ENCODE peak calls at places on chromosome 5, in five cellular contexts. J, Z, A, W and R are unnamed samples.

GRCh38 chr5:10537614-10538013 is 26.3 kb upstream of the ANKRD33B start:
- DNase-seq in J (no peak), Z (no peak), A (no peak), W (no peak), R (no peak)

GRCh38 chr5:121088341-121088740 is 624.2 kb downstream of the PRR16 start:
- DNase-seq in J (no peak), Z (no peak), A (no peak), W (no peak), R (no peak)

GRCh38 chr5:121503111-121503840 is 348.4 kb upstream of the FTMT start:
- DNase-seq in J (peak), Z (peak), A (no peak), W (peak), R (peak)

GRCh38 chr5:138986186-138986775 is 111.1 kb upstream of the LRRTM2 start:
- DNase-seq in J (no peak), Z (no peak), A (no peak), W (no peak), R (peak)

GRCh38 chr5:67291066-67291465 is 94.5 kb upstream of the CD180 start:
- DNase-seq in J (no peak), Z (no peak), A (no peak), W (no peak), R (no peak)

GRCh38 chr5:177610131-177610769 is 10.3 kb downstream of the B4GALT7 start:
- DNase-seq in J (no peak), Z (no peak), A (no peak), W (no peak), R (no peak)

GRCh38 chr5:71705416-71705815 is 13.7 kb upstream of the CARTPT start:
- DNase-seq in J (no peak), Z (no peak), A (no peak), W (no peak), R (no peak)

GRCh38 chr5:159161361-159162214 is 47.8 kb downstream of the RNF145 start:
- DNase-seq in J (no peak), Z (no peak), A (no peak), W (no peak), R (no peak)

GRCh38 chr5:178421699-178422399 is 168.3 kb downstream of the COL23A1 start:
- DNase-seq in J (no peak), Z (no peak), A (no peak), W (no peak), R (peak)

GRCh38 chr5:78594946-78595921 is 53.3 kb downstream of the LHFPL2 start:
- DNase-seq in J (no peak), Z (peak), A (peak), W (peak), R (no peak)

GRCh38 chr5:43042626-43043399 is 2.7 kb upstream of the ANXA2R start:
- DNase-seq in J (peak), Z (peak), A (peak), W (peak), R (peak)

GRCh38 chr5:97909541-97909940 is 726.5 kb upstream of the RIOK2 start:
- DNase-seq in J (no peak), Z (no peak), A (no peak), W (no peak), R (peak)

GRCh38 chr5:175246242-175246891 is 197.6 kb downstream of the DRD1 start:
- DNase-seq in J (no peak), Z (no peak), A (peak), W (peak), R (peak)

GRCh38 chr5:122077451-122078115 is 476 bp downstream of the LOX start:
- DNase-seq in J (peak), Z (peak), A (no peak), W (peak), R (peak)

GRCh38 chr5:96254980-96255681 is 177.9 kb downstream of the PCSK1 start:
- DNase-seq in J (no peak), Z (peak), A (no peak), W (peak), R (no peak)

GRCh38 chr5:123035950-123036390 is 555 bp downstream of the PPIC start:
- DNase-seq in J (peak), Z (peak), A (peak), W (peak), R (peak)

GRCh38 chr5:117161718-117162386 is 587.2 kb upstream of the SEMA6A start:
- DNase-seq in J (peak), Z (no peak), A (no peak), W (no peak), R (no peak)

GRCh38 chr5:538801-539468 is 14.7 kb upstream of the SLC9A3 start:
- DNase-seq in J (no peak), Z (no peak), A (no peak), W (no peak), R (no peak)

GRCh38 chr5:108144332-108144731 is 237.6 kb downstream of the FBXL17 start:
- DNase-seq in J (no peak), Z (no peak), A (no peak), W (no peak), R (no peak)

GRCh38 chr5:9194509-9194908 is 351.4 kb downstream of the SEMA5A start:
- DNase-seq in J (no peak), Z (no peak), A (no peak), W (no peak), R (no peak)

GRCh38 chr5:68849103-68849502 is 244.7 kb upstream of the SLC30A5 start:
- DNase-seq in J (no peak), Z (no peak), A (no peak), W (no peak), R (no peak)

GRCh38 chr5:16737620-16738364 is 121.0 kb upstream of the RETREG1 start:
- DNase-seq in J (peak), Z (no peak), A (no peak), W (no peak), R (peak)

GRCh38 chr5:32444946-32445758 is 612 bp upstream of the ZFR start:
- DNase-seq in J (no peak), Z (no peak), A (no peak), W (no peak), R (no peak)

GRCh38 chr5:34694012-34694411 is 37.9 kb downstream of the RAI14 start:
- DNase-seq in J (no peak), Z (no peak), A (no peak), W (no peak), R (no peak)

GRCh38 chr5:14443665-14444064 is 137.9 kb upstream of the OTULINL start:
- DNase-seq in J (no peak), Z (no peak), A (no peak), W (no peak), R (no peak)

GRCh38 chr5:136020383-136021015 is 8.3 kb upstream of the TGFBI start:
- DNase-seq in J (no peak), Z (peak), A (peak), W (peak), R (peak)